ENCODE peak calls at places on chromosomes 11 and 22, in nine cellular contexts. C is OCI-LY7; N is HFFc6; F is midbrain; R is NAMALWA; J is SHP77 treated with DMSO at 0.1 percent for 48 hours; G is stimulated activated CD4-positive, alpha-beta T cell treated with anti-CD3 and anti-CD28 coated beads, Interleukin-2, amount 100 ng/mL, for 24 hours; L is COR-L47; M is activated T-helper 1 cell treated with anti-CD3 and anti-CD28 coated beads, Interleukin-12 subunit alpha, Interleukin-12 subunit beta, Interleukin-2, Interleukin-4 antibody, amounts not matched to agents 30 ng/mL and 10 ng/mL and 1 ng/mL, durations not matched to agents 14 hours and 24 hours and 36 hours. I is an unnamed sample.

GRCh38 chr11:69371731-69372588 is 78.0 kb downstream of the MYEOV start:
- DNase-seq in R (no peak), L (no peak), C (no peak), F (no peak), N (no peak), G (no peak), J (no peak), M (no peak), I (no peak)

GRCh38 chr11:65014146-65014960 is at the start of gene ARL2:
- DNase-seq in R (no peak), G (peak; percentile 65), N (no peak), F (no peak), J (peak; percentile 1), C (no peak), L (no peak), M (no peak), I (no peak)

GRCh38 chr11:64233913-64234839 is at the start of gene VEGFB:
- DNase-seq in G (peak; percentile 78), J (no peak), F (peak; percentile 69), C (peak; percentile 67), R (peak; percentile 72), M (peak; percentile 74), L (peak; percentile 56), N (no peak), I (peak; percentile 34)

GRCh38 chr11:117369521-117369920 is 41.9 kb downstream of the CEP164 start:
- DNase-seq in N (no peak), L (no peak), M (no peak), G (no peak), C (no peak), F (no peak), R (no peak), J (no peak), I (no peak)

GRCh38 chr11:9315078-9315688 is 790 bp upstream of the TMEM41B start:
- DNase-seq in J (no peak), L (no peak), M (no peak), N (no peak), R (no peak), C (no peak), G (peak; percentile 5), F (no peak), I (no peak)

GRCh38 chr11:85955531-85955930 is 100.3 kb downstream of the CCDC83 start:
- DNase-seq in C (no peak), F (no peak), M (no peak), R (no peak), J (no peak), L (no peak), G (no peak), N (peak; percentile 59), I (no peak)

GRCh38 chr11:33670250-33671011 is 30.2 kb downstream of the C11orf91 start:
- DNase-seq in F (no peak), L (no peak), J (no peak), C (no peak), R (no peak), G (no peak), M (no peak), N (peak; percentile 85), I (no peak)

GRCh38 chr11:126282742-126283591 is at the start of gene TIRAP:
- DNase-seq in C (peak; percentile 72), L (peak; percentile 49), G (peak; percentile 62), J (peak; percentile 12), N (peak; percentile 39), R (peak; percentile 65), F (peak; percentile 51), M (peak; percentile 53), I (no peak)

GRCh38 chr11:11366793-11367192 is 13.7 kb upstream of the CSNK2A3 start:
- DNase-seq in R (no peak), G (no peak), M (no peak), C (no peak), J (no peak), L (no peak), N (no peak), F (no peak), I (no peak)

GRCh38 chr22:45096256-45096907 is 67.3 kb upstream of the NUP50 start:
- DNase-seq in M (peak; percentile 24), R (peak; percentile 69), N (peak; percentile 48), J (peak; percentile 24), F (peak; percentile 65), G (peak; percentile 58), C (peak; percentile 61), L (peak; percentile 62), I (peak; percentile 11)

I was measured in GDM1.